ENCODE peak calls at places on chromosomes 7 and 10, in nine cellular contexts. S, D, W, R, Q, T, Y, P and F are unnamed samples.
A peak's percentile ranks its signal among the peaks of the same experiment; 100 is the strongest.

GRCh38 chr10:43322769-43323168 is 48.7 kb upstream of the FXYD4 start:
- DNase-seq in W (peak; percentile 9), Y (peak; percentile 49), P (peak; percentile 20), T (peak; percentile 52), S (peak; percentile 94), D (peak; percentile 70), R (peak; percentile 57), Q (peak; percentile 99), F (peak; percentile 83)

GRCh38 chr10:27637601-27638000 is 108.0 kb downstream of the MKX start:
- DNase-seq in Q (no peak), Y (no peak), S (no peak), T (peak; percentile 64), P (no peak), R (no peak), W (no peak), D (no peak), F (no peak)

GRCh38 chr7:41287559-41288335 is 415.1 kb downstream of the INHBA start:
- DNase-seq in Y (no peak), Q (no peak), D (no peak), W (peak; percentile 15), P (no peak), S (no peak), R (no peak), T (no peak), F (no peak)

GRCh38 chr10:46545861-46546590 is 10.4 kb downstream of the GPRIN2 start:
- DNase-seq in S (peak; percentile 40), W (no peak), D (no peak), R (no peak), Q (no peak), P (no peak), Y (no peak), T (no peak), F (no peak)

GRCh38 chr7:43895847-43896415 is 10.5 kb downstream of the URGCP start:
- DNase-seq in T (no peak), S (no peak), Q (no peak), Y (no peak), D (no peak), R (no peak), P (no peak), W (peak; percentile 81), F (no peak)

GRCh38 chr7:21299766-21300165 is 128.1 kb upstream of the SP4 start:
- DNase-seq in W (no peak), T (no peak), S (no peak), Q (no peak), P (no peak), D (no peak), Y (no peak), R (no peak), F (no peak)

GRCh38 chr7:26853788-26854393 is 10.5 kb downstream of the SKAP2 start:
- DNase-seq in R (peak; percentile 35), W (peak; percentile 81), Y (no peak), P (peak; percentile 52), Q (no peak), D (no peak), S (no peak), T (peak; percentile 64), F (no peak)

GRCh38 chr10:78362406-78363022 is 328.9 kb downstream of the RPS24 start:
- DNase-seq in W (no peak), R (no peak), Y (no peak), S (peak; percentile 66), D (no peak), T (peak; percentile 74), P (no peak), Q (no peak), F (no peak)

GRCh38 chr10:102713483-102713813 is 749 bp downstream of the ARL3 start:
- DNase-seq in R (no peak), T (no peak), Y (no peak), D (peak; percentile 49), P (no peak), S (no peak), W (no peak), Q (no peak), F (no peak)

GRCh38 chr7:47559306-47560220 is 22.3 kb downstream of the TNS3 start:
- DNase-seq in R (no peak), S (no peak), T (no peak), Q (no peak), P (no peak), W (no peak), Y (no peak), D (no peak), F (no peak)

GRCh38 chr7:4634166-4634565 is 47.9 kb upstream of the FOXK1 start:
- DNase-seq in Y (no peak), Q (no peak), T (no peak), W (no peak), R (no peak), P (no peak), D (no peak), S (no peak), F (no peak)

GRCh38 chr7:154777023-154777422 is 225.9 kb downstream of the PAXIP1 start:
- DNase-seq in W (no peak), S (no peak), P (peak; percentile 1), Y (no peak), R (peak; percentile 62), Q (peak; percentile 63), T (peak; percentile 89), D (no peak), F (no peak)

GRCh38 chr7:5677538-5678294 is 103.7 kb downstream of the RNF216 start:
- DNase-seq in W (peak; percentile 76), S (peak; percentile 68), P (peak; percentile 63), Y (peak; percentile 48), Q (peak; percentile 78), R (no peak), D (no peak), T (peak; percentile 53), F (peak; percentile 33)

GRCh38 chr10:12259988-12260387 is 64.0 kb downstream of the CDC123 start:
- DNase-seq in Q (no peak), R (no peak), W (no peak), T (no peak), D (no peak), P (no peak), S (no peak), Y (no peak), F (no peak)

GRCh38 chr7:103343758-103344452 is 662 bp downstream of the DNAJC2 start:
- DNase-seq in D (no peak), P (peak; percentile 37), W (peak; percentile 46), Y (peak; percentile 28), R (no peak), T (peak; percentile 63), S (peak; percentile 52), Q (no peak), F (peak; percentile 28)

GRCh38 chr10:127024655-127025054 is 119.4 kb downstream of the DOCK1 start:
- DNase-seq in P (no peak), R (no peak), D (no peak), Q (no peak), S (no peak), Y (no peak), T (no peak), W (no peak), F (no peak)

GRCh38 chr7:28986723-28987122 is 28.6 kb upstream of the TRIL start:
- DNase-seq in W (peak; percentile 30), T (peak; percentile 36), S (no peak), P (no peak), Y (no peak), Q (no peak), R (no peak), D (no peak), F (no peak)

GRCh38 chr7:134637934-134638719 is 8.5 kb upstream of the BPGM start:
- DNase-seq in Q (no peak), R (no peak), P (peak; percentile 68), Y (no peak), S (no peak), D (no peak), T (peak; percentile 47), W (no peak), F (no peak)

GRCh38 chr7:99943641-99944507 is 14.5 kb upstream of the GJC3 start:
- DNase-seq in Y (no peak), R (no peak), T (no peak), Q (peak; percentile 65), P (no peak), S (no peak), W (no peak), D (no peak), F (no peak)

GRCh38 chr10:79113827-79114226 is 45.1 kb downstream of the ZMIZ1 start:
- DNase-seq in T (no peak), W (no peak), Q (peak; percentile 88), S (no peak), Y (no peak), D (no peak), R (no peak), P (no peak), F (no peak)

GRCh38 chr7:103934508-103934907 is 55.0 kb downstream of the RELN start:
- DNase-seq in T (no peak), R (no peak), P (no peak), Y (no peak), S (no peak), W (no peak), Q (no peak), D (no peak), F (no peak)

GRCh38 chr7:818031-818699 is 14.1 kb upstream of the SUN1 start:
- DNase-seq in R (no peak), S (no peak), P (peak; percentile 57), Y (no peak), Q (peak; percentile 43), T (peak; percentile 60), W (peak; percentile 77), D (no peak), F (no peak)